ENCODE peak calls at places on chromosomes 2 and 18, in six cellular contexts. One of them, this sample, is unnamed.
A peak's percentile ranks its signal among the peaks of the same experiment; 100 is the strongest.

GRCh38 chr2:16238756-16239150 is 298.4 kb downstream of the MYCN start:
- DNase-seq in osteocyte: no peak
- DNase-seq in psoas muscle: no peak
- DNase-seq in neural crest cell: no peak
- DNase-seq in thyroid gland: no peak
- DNase-seq in fibroblast of the aortic adventitia: no peak
- DNase-seq in this sample: no peak

GRCh38 chr2:24893934-24894333 is 26.1 kb downstream of the ADCY3 start:
- DNase-seq in osteocyte: no peak
- DNase-seq in psoas muscle: no peak
- DNase-seq in neural crest cell: no peak
- DNase-seq in thyroid gland: no peak
- DNase-seq in fibroblast of the aortic adventitia: no peak
- DNase-seq in this sample: no peak

GRCh38 chr18:58859935-58860334 is 4.7 kb upstream of the ZNF532 start:
- DNase-seq in osteocyte: no peak
- DNase-seq in psoas muscle: no peak
- DNase-seq in neural crest cell: no peak
- DNase-seq in thyroid gland: no peak
- DNase-seq in fibroblast of the aortic adventitia: no peak
- DNase-seq in this sample: no peak

GRCh38 chr2:55871637-55872036 is 51.9 kb downstream of the EFEMP1 start:
- DNase-seq in osteocyte: no peak
- DNase-seq in psoas muscle: no peak
- DNase-seq in neural crest cell: no peak
- DNase-seq in thyroid gland: no peak
- DNase-seq in fibroblast of the aortic adventitia: no peak
- DNase-seq in this sample: no peak

GRCh38 chr18:765764-766549 is 46.1 kb downstream of the YES1 start:
- DNase-seq in osteocyte: no peak
- DNase-seq in psoas muscle: no peak
- DNase-seq in neural crest cell: no peak
- DNase-seq in thyroid gland: no peak
- DNase-seq in fibroblast of the aortic adventitia: peak; percentile 35
- DNase-seq in this sample: no peak

GRCh38 chr18:45526120-45526841 is 89.0 kb upstream of the SLC14A2 start:
- DNase-seq in osteocyte: no peak
- DNase-seq in psoas muscle: no peak
- DNase-seq in neural crest cell: no peak
- DNase-seq in thyroid gland: no peak
- DNase-seq in fibroblast of the aortic adventitia: peak; percentile 85
- DNase-seq in this sample: no peak

GRCh38 chr2:99754215-99754614 is 264.4 kb upstream of the REV1 start:
- DNase-seq in osteocyte: no peak
- DNase-seq in psoas muscle: no peak
- DNase-seq in neural crest cell: no peak
- DNase-seq in thyroid gland: no peak
- DNase-seq in fibroblast of the aortic adventitia: peak; percentile 13
- DNase-seq in this sample: no peak

GRCh38 chr18:13387856-13388548 is 169.4 kb downstream of the LDLRAD4 start:
- DNase-seq in osteocyte: peak; percentile 40
- DNase-seq in psoas muscle: no peak
- DNase-seq in neural crest cell: no peak
- DNase-seq in thyroid gland: no peak
- DNase-seq in fibroblast of the aortic adventitia: peak; percentile 45
- DNase-seq in this sample: no peak

GRCh38 chr2:74768401-74768914 is 65.5 kb upstream of the HK2 start:
- DNase-seq in osteocyte: peak; percentile 54
- DNase-seq in psoas muscle: no peak
- DNase-seq in neural crest cell: no peak
- DNase-seq in thyroid gland: peak; percentile 39
- DNase-seq in fibroblast of the aortic adventitia: peak; percentile 76
- DNase-seq in this sample: no peak

GRCh38 chr2:105103481-105103880 is 65.6 kb downstream of the MRPS9 start:
- DNase-seq in osteocyte: no peak
- DNase-seq in psoas muscle: no peak
- DNase-seq in neural crest cell: no peak
- DNase-seq in thyroid gland: no peak
- DNase-seq in fibroblast of the aortic adventitia: no peak
- DNase-seq in this sample: no peak

GRCh38 chr2:20622731-20623130 is 28.2 kb downstream of the HS1BP3 start:
- DNase-seq in osteocyte: no peak
- DNase-seq in psoas muscle: peak; percentile 85
- DNase-seq in neural crest cell: no peak
- DNase-seq in thyroid gland: peak; percentile 2
- DNase-seq in fibroblast of the aortic adventitia: no peak
- DNase-seq in this sample: peak; percentile 22

GRCh38 chr18:76130845-76131244 is 364.2 kb downstream of the ZNF516 start:
- DNase-seq in osteocyte: no peak
- DNase-seq in psoas muscle: peak; percentile 37
- DNase-seq in neural crest cell: no peak
- DNase-seq in thyroid gland: no peak
- DNase-seq in fibroblast of the aortic adventitia: peak; percentile 43
- DNase-seq in this sample: peak; percentile 23

GRCh38 chr2:201280191-201281040 is 20.1 kb downstream of the CASP8 start:
- DNase-seq in osteocyte: no peak
- DNase-seq in psoas muscle: no peak
- DNase-seq in neural crest cell: no peak
- DNase-seq in thyroid gland: no peak
- DNase-seq in fibroblast of the aortic adventitia: peak; percentile 41
- DNase-seq in this sample: no peak

GRCh38 chr2:217804338-217804737 is 198.5 kb downstream of the TNS1 start:
- DNase-seq in osteocyte: no peak
- DNase-seq in psoas muscle: no peak
- DNase-seq in neural crest cell: no peak
- DNase-seq in thyroid gland: no peak
- DNase-seq in fibroblast of the aortic adventitia: no peak
- DNase-seq in this sample: no peak

GRCh38 chr2:667332-668000 is 9.7 kb downstream of the TMEM18 start:
- DNase-seq in osteocyte: no peak
- DNase-seq in psoas muscle: no peak
- DNase-seq in neural crest cell: no peak
- DNase-seq in thyroid gland: no peak
- DNase-seq in fibroblast of the aortic adventitia: peak; percentile 80
- DNase-seq in this sample: no peak

GRCh38 chr18:26468931-26469340 is 79.4 kb downstream of the KCTD1 start:
- DNase-seq in osteocyte: no peak
- DNase-seq in psoas muscle: no peak
- DNase-seq in neural crest cell: peak; percentile 29
- DNase-seq in thyroid gland: no peak
- DNase-seq in fibroblast of the aortic adventitia: no peak
- DNase-seq in this sample: peak; percentile 18

GRCh38 chr2:134216152-134216829 is 37.6 kb upstream of the MGAT5 start:
- DNase-seq in osteocyte: no peak
- DNase-seq in psoas muscle: no peak
- DNase-seq in neural crest cell: no peak
- DNase-seq in thyroid gland: no peak
- DNase-seq in fibroblast of the aortic adventitia: no peak
- DNase-seq in this sample: no peak

GRCh38 chr2:9247786-9248185 is 41.2 kb downstream of the ASAP2 start:
- DNase-seq in osteocyte: no peak
- DNase-seq in psoas muscle: no peak
- DNase-seq in neural crest cell: no peak
- DNase-seq in thyroid gland: peak; percentile 63
- DNase-seq in fibroblast of the aortic adventitia: peak; percentile 39
- DNase-seq in this sample: peak; percentile 74

GRCh38 chr18:3383381-3383915 is 66.5 kb upstream of the TGIF1 start:
- DNase-seq in osteocyte: no peak
- DNase-seq in psoas muscle: no peak
- DNase-seq in neural crest cell: no peak
- DNase-seq in thyroid gland: no peak
- DNase-seq in fibroblast of the aortic adventitia: peak; percentile 52
- DNase-seq in this sample: no peak

GRCh38 chr2:28716265-28716865 is 35.3 kb upstream of the PPP1CB start:
- DNase-seq in osteocyte: no peak
- DNase-seq in psoas muscle: peak; percentile 32
- DNase-seq in neural crest cell: no peak
- DNase-seq in thyroid gland: peak; percentile 67
- DNase-seq in fibroblast of the aortic adventitia: peak; percentile 91
- DNase-seq in this sample: peak; percentile 70

DNA sequence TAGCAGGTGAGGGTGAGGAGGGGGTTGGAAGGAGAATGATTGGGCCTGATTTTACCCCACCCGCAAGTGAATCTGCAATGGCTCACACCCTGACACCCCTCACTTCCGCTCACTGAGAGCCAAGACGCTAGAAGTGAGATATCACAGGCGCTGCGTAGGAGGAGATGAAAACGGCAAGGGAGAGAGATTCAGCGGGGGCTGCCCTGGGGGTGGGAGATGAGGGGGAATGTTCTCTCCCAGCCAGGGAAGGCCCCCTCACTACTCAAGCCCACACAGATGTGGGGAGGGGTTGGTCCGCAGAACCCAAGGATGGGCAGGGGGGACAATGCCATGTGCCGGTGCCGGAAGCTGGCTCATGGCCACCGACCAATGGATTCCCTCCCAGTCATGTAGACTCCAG is 32.9 kb downstream of the LOXHD1 start:
- DNase-seq in osteocyte: peak; percentile 71
- DNase-seq in psoas muscle: no peak
- DNase-seq in neural crest cell: no peak
- DNase-seq in thyroid gland: no peak
- DNase-seq in fibroblast of the aortic adventitia: no peak
- DNase-seq in this sample: no peak
- TF ChIP-seq CTCF in osteocyte: no peak
- TF ChIP-seq CTCF in psoas muscle: no peak
- TF ChIP-seq CTCF in neural crest cell: no peak
- TF ChIP-seq CTCF in thyroid gland: no peak
- TF ChIP-seq CTCF in fibroblast of the aortic adventitia: no peak
- TF ChIP-seq CTCF in this sample: no peak

GRCh38 chr2:233354971-233355574 is 779 bp downstream of the DGKD start:
- DNase-seq in osteocyte: no peak
- DNase-seq in psoas muscle: no peak
- DNase-seq in neural crest cell: no peak
- DNase-seq in thyroid gland: peak; percentile 64
- DNase-seq in fibroblast of the aortic adventitia: peak; percentile 23
- DNase-seq in this sample: peak; percentile 69

GRCh38 chr2:233354500-233354924 is 218 bp downstream of the DGKD start:
- DNase-seq in osteocyte: no peak
- DNase-seq in psoas muscle: no peak
- DNase-seq in neural crest cell: no peak
- DNase-seq in thyroid gland: no peak
- DNase-seq in fibroblast of the aortic adventitia: no peak
- DNase-seq in this sample: no peak

GRCh38 chr2:233352141-233352842 is 2.0 kb upstream of the DGKD start:
- DNase-seq in osteocyte: no peak
- DNase-seq in psoas muscle: no peak
- DNase-seq in neural crest cell: no peak
- DNase-seq in thyroid gland: no peak
- DNase-seq in fibroblast of the aortic adventitia: no peak
- DNase-seq in this sample: no peak

GRCh38 chr2:233353101-233353768 is 1.1 kb upstream of the DGKD start:
- DNase-seq in osteocyte: no peak
- DNase-seq in psoas muscle: no peak
- DNase-seq in neural crest cell: no peak
- DNase-seq in thyroid gland: no peak
- DNase-seq in fibroblast of the aortic adventitia: no peak
- DNase-seq in this sample: no peak

DNA sequence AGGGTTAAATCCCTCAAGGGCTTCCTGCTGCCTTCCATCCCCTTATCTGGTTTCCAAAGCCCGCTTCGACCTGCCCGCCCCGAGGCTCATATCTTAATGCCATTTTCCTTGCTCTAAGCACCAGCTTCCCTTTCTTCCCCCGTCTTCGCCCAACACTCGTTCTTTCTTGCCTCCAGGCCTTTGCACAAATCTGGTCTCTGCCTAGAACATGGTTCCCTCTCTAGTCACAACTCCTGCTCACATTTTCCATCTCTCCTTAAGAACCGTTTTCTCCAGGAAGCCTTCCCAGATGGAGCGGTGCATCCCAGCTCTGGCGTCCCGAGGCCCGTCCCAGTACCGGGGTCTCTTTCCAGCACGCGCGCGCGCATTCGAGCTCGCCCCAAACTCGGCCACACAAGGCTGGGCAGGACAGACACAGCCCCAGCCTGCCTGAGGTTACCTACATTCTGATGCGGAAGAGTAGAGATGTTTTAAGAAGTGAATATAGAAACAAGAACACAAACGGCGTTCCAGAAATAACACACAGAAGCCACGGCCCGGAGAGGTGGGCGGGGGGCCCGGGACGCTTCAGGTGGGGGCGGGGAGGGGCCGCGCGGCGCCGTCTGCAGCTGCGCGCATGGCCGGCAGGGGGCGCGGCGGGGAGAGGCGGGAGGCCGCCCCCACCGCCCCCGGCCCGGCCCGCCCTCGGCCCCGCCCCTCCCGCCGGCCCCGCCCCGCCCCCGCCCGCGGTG is at the start of gene DGKD:
- DNase-seq in osteocyte: no peak
- DNase-seq in psoas muscle: peak; percentile 71
- DNase-seq in neural crest cell: peak; percentile 62
- DNase-seq in thyroid gland: peak; percentile 47
- DNase-seq in fibroblast of the aortic adventitia: peak; percentile 31
- DNase-seq in this sample: peak; percentile 42
- TF ChIP-seq CTCF in osteocyte: peak; percentile 45
- TF ChIP-seq CTCF in psoas muscle: peak; percentile 41
- TF ChIP-seq CTCF in neural crest cell: no peak
- TF ChIP-seq CTCF in thyroid gland: peak; percentile 79
- TF ChIP-seq CTCF in fibroblast of the aortic adventitia: peak; percentile 36
- TF ChIP-seq CTCF in this sample: peak; percentile 48

GRCh38 chr2:205764502-205764815 is 82.2 kb downstream of the NRP2 start:
- DNase-seq in osteocyte: no peak
- DNase-seq in psoas muscle: no peak
- DNase-seq in neural crest cell: no peak
- DNase-seq in thyroid gland: no peak
- DNase-seq in fibroblast of the aortic adventitia: no peak
- DNase-seq in this sample: no peak

GRCh38 chr2:205762883-205763282 is 80.6 kb downstream of the NRP2 start:
- DNase-seq in osteocyte: no peak
- DNase-seq in psoas muscle: no peak
- DNase-seq in neural crest cell: no peak
- DNase-seq in thyroid gland: no peak
- DNase-seq in fibroblast of the aortic adventitia: no peak
- DNase-seq in this sample: no peak

GRCh38 chr2:205766765-205767359 is 84.6 kb downstream of the NRP2 start:
- DNase-seq in osteocyte: no peak
- DNase-seq in psoas muscle: peak; percentile 45
- DNase-seq in neural crest cell: peak; percentile 53
- DNase-seq in thyroid gland: peak; percentile 67
- DNase-seq in fibroblast of the aortic adventitia: peak; percentile 72
- DNase-seq in this sample: peak; percentile 61

GRCh38 chr2:205765147-205765546 is 82.8 kb downstream of the NRP2 start:
- DNase-seq in osteocyte: no peak
- DNase-seq in psoas muscle: no peak
- DNase-seq in neural crest cell: no peak
- DNase-seq in thyroid gland: no peak
- DNase-seq in fibroblast of the aortic adventitia: no peak
- DNase-seq in this sample: no peak

GRCh38 chr2:205763708-205764501 is 81.6 kb downstream of the NRP2 start:
- DNase-seq in osteocyte: peak; percentile 86
- DNase-seq in psoas muscle: peak; percentile 42
- DNase-seq in neural crest cell: peak; percentile 78
- DNase-seq in thyroid gland: peak; percentile 61
- DNase-seq in fibroblast of the aortic adventitia: peak; percentile 63
- DNase-seq in this sample: peak; percentile 46
- TF ChIP-seq CTCF in osteocyte: peak; percentile 45
- TF ChIP-seq CTCF in psoas muscle: no peak
- TF ChIP-seq CTCF in neural crest cell: peak; percentile 67
- TF ChIP-seq CTCF in thyroid gland: peak; percentile 67
- TF ChIP-seq CTCF in fibroblast of the aortic adventitia: peak; percentile 33
- TF ChIP-seq CTCF in this sample: peak; percentile 51

GRCh38 chr18:63515279-63515678 is 26.9 kb upstream of the SERPINB12 start:
- DNase-seq in osteocyte: no peak
- DNase-seq in psoas muscle: no peak
- DNase-seq in neural crest cell: no peak
- DNase-seq in thyroid gland: no peak
- DNase-seq in fibroblast of the aortic adventitia: no peak
- DNase-seq in this sample: no peak
- TF ChIP-seq CTCF in osteocyte: peak; percentile 18
- TF ChIP-seq CTCF in psoas muscle: no peak
- TF ChIP-seq CTCF in neural crest cell: peak; percentile 50
- TF ChIP-seq CTCF in thyroid gland: no peak
- TF ChIP-seq CTCF in fibroblast of the aortic adventitia: peak; percentile 36
- TF ChIP-seq CTCF in this sample: no peak